ENCODE peak calls at places on chromosomes 6 and 20, in ten cellular contexts. U, N, T, S, W, K, Y, I, J and Z are unnamed samples.

GRCh38 chr20:11076434-11076833 is 402.6 kb upstream of the JAG1 start:
- DNase-seq in U (no peak), N (no peak), T (no peak), S (no peak), W (no peak), K (no peak), Y (no peak), I (no peak), J (no peak), Z (no peak)

GRCh38 chr6:18261877-18262276 is 2.5 kb downstream of the DEK start:
- DNase-seq in U (no peak), N (no peak), T (no peak), S (no peak), W (no peak), K (no peak), Y (no peak), I (no peak), J (no peak), Z (no peak)

GRCh38 chr6:140561701-140562100 is 1187.3 kb upstream of the CITED2 start:
- DNase-seq in U (no peak), N (no peak), T (no peak), S (no peak), W (no peak), K (no peak), Y (no peak), I (no peak), J (no peak), Z (no peak)

GRCh38 chr6:100322886-100323285 is 141.8 kb downstream of the SIM1 start:
- DNase-seq in U (no peak), N (no peak), T (no peak), S (no peak), W (no peak), K (no peak), Y (no peak), I (no peak), J (no peak), Z (no peak)

GRCh38 chr6:154432533-154433476 is 76.2 kb upstream of the IPCEF1 start:
- DNase-seq in U (no peak), N (no peak), T (no peak), S (peak), W (no peak), K (no peak), Y (no peak), I (no peak), J (no peak), Z (no peak)

GRCh38 chr20:63396300-63396699 is 35.2 kb upstream of the CHRNA4 start:
- DNase-seq in U (no peak), N (no peak), T (no peak), S (no peak), W (no peak), K (no peak), Y (no peak), I (no peak), J (no peak), Z (no peak)

GRCh38 chr20:44756011-44756688 is 10.5 kb downstream of the KCNK15 start:
- DNase-seq in U (no peak), N (no peak), T (no peak), S (no peak), W (no peak), K (no peak), Y (no peak), I (no peak), J (no peak), Z (no peak)

GRCh38 chr6:38876470-38876869 is 161.4 kb downstream of the DNAH8 start:
- DNase-seq in U (peak), N (peak), T (no peak), S (peak), W (no peak), K (no peak), Y (peak), I (peak), J (peak), Z (no peak)

GRCh38 chr6:148175511-148176188 is 167.0 kb upstream of the SASH1 start:
- DNase-seq in U (no peak), N (no peak), T (no peak), S (peak), W (no peak), K (no peak), Y (no peak), I (no peak), J (no peak), Z (peak)

GRCh38 chr20:35529552-35529951 is at the start of gene C20orf173:
- DNase-seq in U (no peak), N (no peak), T (no peak), S (no peak), W (no peak), K (no peak), Y (no peak), I (no peak), J (no peak), Z (no peak)

GRCh38 chr6:26175428-26176181 is 88.4 kb downstream of the HFE start:
- DNase-seq in U (no peak), N (no peak), T (peak), S (peak), W (peak), K (no peak), Y (peak), I (no peak), J (peak), Z (peak)

GRCh38 chr6:29760328-29760727 is 37.1 kb downstream of the HLA-F start:
- DNase-seq in U (no peak), N (no peak), T (no peak), S (no peak), W (no peak), K (no peak), Y (no peak), I (no peak), J (no peak), Z (no peak)

GRCh38 chr6:33577106-33577535 is 3.0 kb downstream of the BAK1 start:
- DNase-seq in U (no peak), N (no peak), T (peak), S (no peak), W (no peak), K (no peak), Y (no peak), I (no peak), J (no peak), Z (peak)

GRCh38 chr6:85669735-85670194 is 27.1 kb upstream of the SYNCRIP start:
- DNase-seq in U (no peak), N (peak), T (peak), S (peak), W (no peak), K (no peak), Y (peak), I (no peak), J (peak), Z (peak)

GRCh38 chr6:291697-292505 is at the start of gene DUSP22:
- DNase-seq in U (peak), N (peak), T (peak), S (peak), W (peak), K (peak), Y (peak), I (peak), J (peak), Z (peak)

GRCh38 chr6:84645000-84645399 is 119.4 kb downstream of the TBX18 start:
- DNase-seq in U (no peak), N (no peak), T (peak), S (peak), W (no peak), K (no peak), Y (no peak), I (no peak), J (no peak), Z (peak)

GRCh38 chr20:46688151-46689081 is 828 bp downstream of the TP53RK start:
- DNase-seq in U (peak), N (no peak), T (peak), S (no peak), W (no peak), K (peak), Y (peak), I (no peak), J (no peak), Z (peak)

GRCh38 chr6:166365221-166365620 is 17.5 kb downstream of the MPC1 start:
- DNase-seq in U (peak), N (no peak), T (no peak), S (no peak), W (no peak), K (no peak), Y (no peak), I (peak), J (no peak), Z (no peak)

GRCh38 chr6:48916523-48917050 is 546.5 kb downstream of the MMUT start:
- DNase-seq in U (no peak), N (no peak), T (peak), S (no peak), W (no peak), K (no peak), Y (no peak), I (no peak), J (no peak), Z (no peak)

GRCh38 chr20:12847862-12848261 is 160.9 kb upstream of the SPTLC3 start:
- DNase-seq in U (peak), N (no peak), T (peak), S (no peak), W (peak), K (no peak), Y (no peak), I (peak), J (no peak), Z (peak)

GRCh38 chr20:1718604-1719384 is 61.2 kb upstream of the SIRPG start:
- DNase-seq in U (no peak), N (no peak), T (peak), S (peak), W (no peak), K (peak), Y (no peak), I (peak), J (no peak), Z (peak)

GRCh38 chr6:136341967-136342366 is 52.3 kb upstream of the BCLAF1 start:
- DNase-seq in U (no peak), N (no peak), T (no peak), S (peak), W (no peak), K (no peak), Y (no peak), I (no peak), J (no peak), Z (no peak)

GRCh38 chr6:93919365-93919764 is 500.0 kb upstream of the EPHA7 start:
- DNase-seq in U (no peak), N (no peak), T (no peak), S (no peak), W (no peak), K (no peak), Y (no peak), I (no peak), J (no peak), Z (no peak)

GRCh38 chr20:57881466-57882405 is 171.9 kb upstream of the PMEPA1 start:
- DNase-seq in U (no peak), N (no peak), T (no peak), S (no peak), W (no peak), K (no peak), Y (no peak), I (no peak), J (no peak), Z (no peak)

GRCh38 chr20:35592339-35592960 is 23.2 kb upstream of the SPAG4 start:
- DNase-seq in U (no peak), N (no peak), T (no peak), S (no peak), W (no peak), K (no peak), Y (no peak), I (no peak), J (no peak), Z (no peak)